ENCODE peak calls at places on chromosome 17, in four cellular contexts. M is spleen, Q is HCT116, D is esophagus muscularis mucosa. V is an unnamed sample. For H3K4me1, the result is how much of the 10 kb centered on the place peaks cover.

GRCh38 chr17:68514809-68515208 is 2.6 kb downstream of the PRKAR1A start:
- DNase-seq in Q (no peak), M (no peak), D (no peak), V (no peak)

GRCh38 chr17:41697122-41697962 is 8.7 kb downstream of the EIF1 start:
- DNase-seq in M (no peak), Q (no peak), D (peak), V (no peak)

GRCh38 chr17:27407916-27408846 is 48.1 kb upstream of the KSR1 start:
- DNase-seq in M (no peak), Q (peak), D (no peak), V (no peak)

GRCh38 chr17:63946440-63947363 is 14.6 kb upstream of the CD79B start:
- DNase-seq in Q (peak), M (peak), D (no peak), V (no peak)

GRCh38 chr17:72381597-72382397 is 261.0 kb downstream of the SOX9 start:
- DNase-seq in D (no peak), Q (peak), M (no peak), V (no peak)

GRCh38 chr17:68777243-68777855 is 176.2 kb upstream of the FAM20A start:
- DNase-seq in Q (peak), M (no peak), D (no peak), V (no peak)

GRCh38 chr17:60817187-60817586 is 139.5 kb downstream of the BCAS3 start:
- DNase-seq in D (no peak), Q (no peak), M (no peak), V (no peak)

GRCh38 chr17:77326636-77327035 is 185.9 kb downstream of the SEC14L1 start:
- DNase-seq in Q (no peak), D (no peak), M (peak), V (no peak)

GRCh38 chr17:77374170-77374936 is 233.6 kb downstream of the SEC14L1 start:
- DNase-seq in Q (no peak), D (peak), M (peak), V (no peak)

GRCh38 chr17:69220098-69220497 is 8.5 kb downstream of the ABCA10 start:
- DNase-seq in M (no peak), Q (no peak), D (no peak), V (no peak)

GRCh38 chr17:62119373-62119772 is 54.3 kb upstream of the MED13 start:
- DNase-seq in D (no peak), M (no peak), Q (no peak), V (no peak)

GRCh38 chr17:64377769-64378282 is 12.8 kb downstream of the PECAM1 start:
- DNase-seq in D (no peak), Q (no peak), M (no peak), V (no peak)

GRCh38 chr17:48995871-48996695 is 1.1 kb upstream of the IGF2BP1 start:
- DNase-seq in Q (no peak), D (peak), M (no peak), V (peak)

GRCh38 chr17:76687278-76688164 is 23.2 kb downstream of the MXRA7 start:
- DNase-seq in M (no peak), Q (no peak), D (peak), V (no peak)

GRCh38 chr17:58621174-58621573 is 70.7 kb downstream of the TEX14 start:
- DNase-seq in D (no peak), M (no peak), Q (no peak), V (no peak)

GRCh38 chr17:4591529-4591928 is 7.2 kb downstream of the SMTNL2 start:
- DNase-seq in M (no peak), D (no peak), Q (no peak), V (no peak)

GRCh38 chr17:41734139-41734948 is at the start of gene HAP1:
- DNase-seq in D (no peak), Q (no peak), M (no peak), V (no peak)

GRCh38 chr17:79183221-79184158 is 108.9 kb downstream of the ENGASE start:
- DNase-seq in M (no peak), D (no peak), Q (no peak), V (no peak)

GRCh38 chr17:76688165-76688622 is 22.6 kb downstream of the MXRA7 start:
- DNase-seq in M (no peak), D (no peak), Q (no peak), V (no peak)

GRCh38 chr17:42112552-42113176 is at the start of gene DHX58:
- DNase-seq in M (peak), Q (no peak), D (peak), V (no peak)

GRCh38 chr17:7560172-7561027 is 1.3 kb upstream of the SENP3 start:
- DNase-seq in Q (no peak), M (no peak), D (no peak), V (no peak)

GRCh38 chr17:7563115-7563869 is 1.6 kb downstream of the SENP3 start:
- DNase-seq in D (no peak), Q (no peak), M (no peak), V (peak)

GRCh38 chr17:7562208-7562605 is 488 bp downstream of the SENP3 start:
- DNase-seq in M (no peak), D (no peak), Q (no peak), V (peak)

GRCh38 chr17:7561028-7561575 is 617 bp upstream of the SENP3 start:
- DNase-seq in M (peak), Q (peak), D (peak), V (peak)

DNA sequence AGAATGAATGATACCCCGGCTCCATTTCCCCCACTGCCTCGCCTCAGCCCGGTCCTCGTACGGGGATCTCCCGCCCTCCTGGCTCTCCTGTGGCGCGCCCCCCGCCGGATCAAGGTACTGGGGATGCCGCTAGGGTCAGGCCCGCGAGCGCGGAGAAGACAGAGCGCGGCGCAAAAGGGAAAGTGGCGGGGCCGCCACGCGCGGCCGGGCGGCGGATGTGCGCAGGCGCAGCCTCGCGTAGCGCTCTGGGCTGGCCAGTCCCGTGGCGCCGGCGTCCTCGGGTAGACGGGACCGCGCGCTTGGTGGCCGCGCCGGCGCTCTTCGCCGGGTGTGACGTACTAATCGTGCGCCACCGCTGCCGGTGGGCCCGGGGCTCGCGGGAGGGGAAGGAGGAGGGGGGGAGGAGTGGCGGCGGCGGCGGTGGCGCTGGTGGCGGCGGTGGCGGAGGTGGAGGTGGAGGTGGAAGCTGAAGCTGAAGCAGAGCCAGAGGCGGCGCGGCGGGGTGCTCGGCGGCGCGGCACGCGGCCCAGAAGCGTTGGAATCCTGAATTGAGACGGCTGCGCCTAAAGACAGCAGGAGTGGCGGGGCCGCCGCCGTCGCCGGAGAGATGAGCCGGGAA is at the start of gene SENP3:
- DNase-seq in M (peak), Q (peak), D (peak), V (no peak)
- H3K4me1 ChIP-seq in M (half or more), Q (under half), D (half or more), V (half or more)

GRCh38 chr17:40177275-40177874 is at the start of gene RAPGEFL1:
- DNase-seq in Q (no peak), M (peak), D (peak), V (no peak)
- TF ChIP-seq POLR2AphosphoS5 in Q (no peak), M (peak), D (no peak), V (no peak)

GRCh38 chr17:82716383-82717181 is at the start of gene FN3KRP:
- DNase-seq in D (peak), M (peak), Q (peak), V (peak)
- TF ChIP-seq POLR2A in D (no peak), M (no peak), Q (peak), V (peak)

GRCh38 chr17:37829446-37830142 is 84.7 kb upstream of the HNF1B start:
- DNase-seq in Q (no peak), D (no peak), M (no peak), V (no peak)
- H3K4me1 ChIP-seq in Q (under half), D (under half), M (under half), V (under half)

GRCh38 chr17:28745777-28746473 is 2.1 kb downstream of the TRAF4 start:
- DNase-seq in D (no peak), M (peak), Q (no peak), V (no peak)
- TF ChIP-seq POLR2AphosphoS5 in D (no peak), M (no peak), Q (peak), V (no peak)

GRCh38 chr17:45022288-45022648 is 29.2 kb downstream of the DCAKD start:
- DNase-seq in Q (no peak), M (no peak), D (no peak), V (no peak)

GRCh38 chr17:45020354-45021138 is 30.9 kb downstream of the DCAKD start:
- DNase-seq in Q (no peak), M (no peak), D (no peak), V (no peak)

GRCh38 chr17:45022655-45023339 is 28.6 kb downstream of the DCAKD start:
- DNase-seq in Q (no peak), D (no peak), M (no peak), V (no peak)

GRCh38 chr17:45019177-45019711 is 32.2 kb downstream of the DCAKD start:
- DNase-seq in D (no peak), M (peak), Q (no peak), V (no peak)

GRCh38 chr17:45021607-45022287 is 29.7 kb downstream of the DCAKD start:
- DNase-seq in Q (no peak), D (no peak), M (peak), V (no peak)
- TF ChIP-seq POLR2A in Q (no peak), D (no peak), M (no peak), V (no peak)